ENCODE peak calls at places on chromosomes 1 and 21, in eight cellular contexts. U is OCI-LY7, D is foreskin fibroblast, Y is cardiac muscle cell, A is A549, X is fibroblast of pulmonary artery, L is lower lobe of right lung, T is IMR-90. G is an unnamed sample.

GRCh38 chr1:155834296-155834926 is 22.6 kb downstream of the GON4L start:
- DNase-seq in U (no peak), D (peak), Y (peak), A (peak), X (peak), L (no peak), T (peak), G (no peak)

GRCh38 chr1:61282387-61282786 is 200.0 kb downstream of the NFIA start:
- DNase-seq in U (no peak), D (peak), Y (no peak), A (no peak), X (no peak), L (no peak), T (no peak), G (no peak)

GRCh38 chr1:175810305-175810704 is 66.9 kb upstream of the TNR start:
- DNase-seq in U (no peak), D (no peak), Y (no peak), A (no peak), X (no peak), L (no peak), T (no peak), G (no peak)

GRCh38 chr1:10867138-10867721 is 70.8 kb upstream of the CASZ1 start:
- DNase-seq in U (peak), D (peak), Y (peak), A (peak), X (peak), L (peak), T (peak), G (peak)

GRCh38 chr1:111904478-111905218 is 84.8 kb downstream of the KCND3 start:
- DNase-seq in U (no peak), D (peak), Y (peak), A (no peak), X (no peak), L (no peak), T (peak), G (peak)

GRCh38 chr21:33189845-33190244 is 39.9 kb upstream of the IFNAR2 start:
- DNase-seq in U (no peak), D (no peak), Y (no peak), A (no peak), X (no peak), L (no peak), T (no peak), G (no peak)

GRCh38 chr1:232715154-232715553 is 85.2 kb upstream of the SIPA1L2 start:
- DNase-seq in U (no peak), D (no peak), Y (no peak), A (no peak), X (no peak), L (no peak), T (no peak), G (no peak)

GRCh38 chr1:229060140-229060539 is 210.8 kb upstream of the RAB4A start:
- DNase-seq in U (no peak), D (no peak), Y (no peak), A (no peak), X (peak), L (no peak), T (no peak), G (no peak)

GRCh38 chr1:117572546-117572945 is 33.3 kb upstream of the TENT5C start:
- DNase-seq in U (peak), D (no peak), Y (no peak), A (no peak), X (no peak), L (peak), T (no peak), G (no peak)

DNA sequence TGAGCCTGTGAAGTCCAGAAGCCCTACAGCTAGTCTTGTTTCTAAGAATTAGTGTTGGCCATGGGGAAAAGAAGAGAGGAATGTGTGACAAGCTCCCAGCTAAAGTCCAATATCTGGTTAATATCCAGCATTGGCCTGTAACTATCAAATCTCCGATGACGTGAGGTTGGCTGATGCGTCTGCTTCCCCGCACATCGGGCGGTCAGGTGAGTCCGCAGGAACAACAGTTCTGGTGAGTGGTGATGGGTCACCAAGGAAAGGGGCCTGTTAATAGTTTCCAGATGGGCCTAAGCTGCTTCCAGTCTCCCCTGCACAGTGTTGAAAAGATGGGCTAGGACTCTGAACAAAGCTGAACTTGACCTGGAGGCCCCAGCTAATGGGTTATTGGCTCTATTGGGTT is 193.1 kb upstream of the EDN2 start:
- DNase-seq in U (no peak), D (peak), Y (no peak), A (no peak), X (no peak), L (no peak), T (peak), G (no peak)
- TF ChIP-seq CTCF in U (no peak), D (no peak), Y (no peak), A (no peak), X (no peak), L (no peak), T (no peak), G (no peak)

DNA sequence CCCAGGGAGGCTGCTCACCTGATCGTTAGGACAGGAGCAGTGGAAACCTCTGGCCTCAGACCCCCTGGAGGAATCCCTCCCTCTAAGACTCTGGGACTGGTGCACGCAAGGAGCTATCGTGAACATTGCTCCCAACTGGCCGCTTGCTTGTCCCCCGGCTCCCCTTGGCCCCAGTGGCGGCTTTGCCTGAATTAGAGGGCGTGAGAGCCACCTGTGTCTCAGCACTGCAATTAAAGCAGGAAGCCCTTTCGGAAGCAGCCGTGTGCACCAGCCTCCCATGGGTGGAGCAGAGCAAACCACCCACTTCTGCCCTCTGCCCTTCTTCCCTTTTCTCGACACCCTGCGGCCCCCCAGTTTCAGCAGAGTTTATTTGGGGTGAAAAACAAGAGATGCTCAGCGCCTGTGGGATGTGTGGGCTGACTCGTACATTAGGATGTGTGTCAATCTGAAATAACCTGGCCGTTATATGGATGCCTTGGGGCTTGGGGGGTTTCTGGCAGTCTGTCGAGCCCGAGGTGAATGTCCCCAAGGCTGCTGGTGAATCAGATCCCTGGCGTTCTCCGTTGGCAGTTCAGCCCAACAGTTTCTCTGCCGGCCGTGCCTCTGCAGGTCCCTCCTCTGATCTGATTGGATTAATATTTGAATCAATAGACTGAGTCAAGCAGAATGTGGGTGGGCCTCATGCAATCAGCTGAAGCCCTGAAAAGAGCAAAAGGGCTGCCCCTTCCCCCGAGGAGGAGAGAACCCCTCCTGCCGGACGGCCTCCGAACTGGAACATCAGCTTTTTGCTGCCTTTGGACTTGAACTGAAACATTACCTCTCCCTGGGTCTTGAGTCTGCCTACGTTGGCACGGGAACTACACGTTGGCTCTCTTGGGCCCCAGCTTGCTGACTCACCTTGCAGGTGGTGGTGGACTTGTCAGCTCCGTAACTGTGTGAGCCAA is 7.3 kb upstream of the UMODL1 start:
- DNase-seq in U (peak), D (no peak), Y (no peak), A (no peak), X (no peak), L (peak), T (no peak), G (peak)
- H3K4me3 ChIP-seq in U (peak), D (no peak), Y (no peak), A (no peak), X (no peak), L (peak), T (no peak), G (peak)

DNA sequence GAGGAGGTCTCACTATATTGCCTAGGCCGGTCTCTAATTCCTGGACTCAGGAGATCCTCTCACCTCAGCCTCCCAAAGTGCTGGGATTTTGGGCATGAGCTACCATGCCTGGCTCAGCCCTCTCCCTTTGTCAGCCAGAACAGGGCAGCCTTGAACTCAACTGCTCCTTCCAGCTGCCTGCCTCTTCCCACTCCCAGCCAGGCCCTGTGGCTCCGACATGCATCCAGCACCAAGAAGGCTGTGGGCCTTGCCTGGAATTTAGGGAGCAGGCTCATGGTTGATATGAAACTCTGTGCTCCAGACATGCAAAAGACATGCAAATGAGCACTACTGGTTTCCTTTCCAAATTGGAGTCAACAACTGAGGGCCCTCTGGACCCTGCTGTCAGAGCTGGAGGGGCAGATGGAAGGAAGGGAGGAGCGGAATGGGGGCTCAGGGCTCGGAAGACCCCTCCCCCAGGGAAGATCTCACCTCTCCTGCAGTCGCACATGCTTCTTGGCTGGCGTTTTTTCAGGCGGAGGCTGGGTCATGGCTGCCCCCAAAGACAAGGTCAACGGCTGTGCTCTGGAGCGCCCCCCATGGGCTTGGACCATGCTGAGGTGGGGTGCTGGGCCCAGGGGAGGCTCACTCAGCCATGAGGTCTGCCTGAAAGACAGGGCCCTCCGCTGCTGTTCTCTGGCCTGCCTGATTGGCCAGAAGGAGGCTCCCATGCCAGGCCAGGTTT is 1.4 kb downstream of the PTPN7 start:
- DNase-seq in U (peak), D (no peak), Y (no peak), A (no peak), X (no peak), L (no peak), T (no peak), G (peak)
- TF ChIP-seq CTCF in U (peak), D (no peak), Y (no peak), A (no peak), X (no peak), L (no peak), T (no peak), G (peak)

DNA sequence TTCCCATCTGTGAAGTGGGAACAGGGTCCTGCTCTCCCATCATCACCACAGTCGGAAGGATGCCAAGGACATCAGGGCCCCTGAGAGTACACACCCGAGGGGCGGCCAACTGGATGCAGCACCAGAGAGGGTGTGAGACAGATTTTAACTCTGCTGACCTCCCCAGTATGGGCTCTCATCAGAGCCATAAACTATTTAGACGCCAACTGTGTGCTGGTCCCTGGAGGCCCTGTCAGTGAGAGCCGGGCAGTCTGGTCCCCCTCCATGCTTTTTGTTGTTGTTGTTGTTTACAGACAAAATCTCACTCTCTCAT is 1.7 kb downstream of the FGR start:
- DNase-seq in U (no peak), D (no peak), Y (no peak), A (no peak), X (no peak), L (no peak), T (no peak), G (no peak)
- H3K4me3 ChIP-seq in U (no peak), D (no peak), Y (no peak), A (no peak), X (no peak), L (peak), T (no peak), G (peak)

GRCh38 chr21:44907225-44907965 is 13.3 kb downstream of the ITGB2 start:
- DNase-seq in U (no peak), D (no peak), Y (no peak), A (no peak), X (no peak), L (no peak), T (no peak), G (no peak)
- TF ChIP-seq CTCF in U (no peak), D (no peak), Y (peak), A (no peak), X (no peak), L (no peak), T (no peak), G (no peak)

GRCh38 chr1:21935393-21935804 is 1.7 kb downstream of the HSPG2 start:
- DNase-seq in U (no peak), D (peak), Y (no peak), A (peak), X (no peak), L (no peak), T (peak), G (no peak)

GRCh38 chr1:21935891-21936365 is 1.2 kb downstream of the HSPG2 start:
- DNase-seq in U (no peak), D (no peak), Y (no peak), A (peak), X (no peak), L (peak), T (no peak), G (no peak)

GRCh38 chr1:21931171-21932093 is 5.7 kb downstream of the HSPG2 start:
- DNase-seq in U (no peak), D (peak), Y (peak), A (peak), X (peak), L (peak), T (peak), G (no peak)

GRCh38 chr1:21932127-21932526 is 5.0 kb downstream of the HSPG2 start:
- DNase-seq in U (no peak), D (peak), Y (no peak), A (no peak), X (peak), L (no peak), T (peak), G (no peak)

DNA sequence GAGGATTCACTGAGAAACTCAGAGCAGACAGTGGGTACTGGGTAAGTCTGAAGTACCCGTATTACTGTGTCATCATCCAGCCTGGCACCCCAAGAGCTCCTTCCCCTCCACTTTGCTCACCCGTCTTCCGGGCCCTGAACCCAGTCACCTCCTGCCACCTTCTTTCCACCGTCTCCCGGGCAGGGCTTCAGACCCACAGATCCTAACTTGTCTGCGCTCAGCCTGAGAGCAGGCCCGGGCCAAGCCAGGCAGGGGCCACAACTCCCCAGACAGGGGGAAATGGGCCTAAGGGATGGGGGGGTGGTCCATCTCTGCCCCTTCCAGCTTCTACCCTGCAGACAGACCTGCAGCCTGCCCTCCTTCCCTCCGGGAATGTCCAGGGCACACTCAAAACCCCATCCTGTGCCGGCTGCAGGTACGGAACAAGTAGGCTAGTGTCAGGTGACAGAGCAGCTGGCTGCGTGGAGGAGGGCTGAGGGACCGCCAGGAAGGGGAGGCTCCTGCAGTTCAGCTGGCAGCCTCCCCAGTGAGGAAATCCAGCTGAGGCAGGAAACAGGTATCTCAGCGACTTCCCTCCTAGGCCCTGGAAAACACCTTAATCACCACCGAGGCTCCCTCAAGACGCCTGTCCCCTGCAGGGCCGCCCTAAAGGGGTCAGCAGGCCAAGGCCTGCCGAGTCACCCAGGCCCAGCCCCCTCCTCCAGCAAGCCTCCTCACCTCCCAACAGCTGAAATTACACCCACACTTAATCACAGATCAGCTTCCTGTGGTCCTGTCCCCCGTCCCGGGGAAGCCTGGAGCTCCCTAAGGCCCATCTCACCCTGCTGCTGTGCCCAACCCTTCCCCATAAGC is 3.5 kb downstream of the HSPG2 start:
- DNase-seq in U (no peak), D (no peak), Y (no peak), A (no peak), X (no peak), L (peak), T (no peak), G (no peak)
- H3K4me3 ChIP-seq in U (no peak), D (peak), Y (no peak), A (peak), X (peak), L (peak), T (no peak), G (no peak)

GRCh38 chr1:96214982-96215381 is 506.6 kb upstream of the PTBP2 start:
- DNase-seq in U (no peak), D (peak), Y (no peak), A (no peak), X (peak), L (no peak), T (no peak), G (no peak)

GRCh38 chr1:96220644-96221043 is 500.9 kb upstream of the PTBP2 start:
- DNase-seq in U (no peak), D (no peak), Y (no peak), A (no peak), X (no peak), L (no peak), T (no peak), G (no peak)
- TF ChIP-seq CTCF in U (no peak), D (no peak), Y (no peak), A (no peak), X (no peak), L (no peak), T (no peak), G (no peak)